ENCODE peak calls at places on chromosomes 2 and 18, in six cellular contexts. M is neural progenitor cell, F is GM23248, X is MM.1S, N is small intestine, Y is IMR-90. D is an unnamed sample. For H3K4me1 and H3K9me3, the result is how much of the 10 kb centered on the place peaks cover.

GRCh38 chr2:46275995-46276394 is 21.2 kb upstream of the EPAS1 start:
- DNase-seq in X (no peak), M (peak), Y (no peak), N (no peak), F (peak), D (no peak)

GRCh38 chr2:96865654-96866053 is 4.2 kb downstream of the SEMA4C start:
- DNase-seq in F (no peak), N (no peak), Y (no peak), X (no peak), M (no peak), D (no peak)

GRCh38 chr2:186868344-186868743 is 19.4 kb upstream of the ZSWIM2 start:
- DNase-seq in F (no peak), M (no peak), Y (no peak), N (no peak), X (no peak), D (no peak)

GRCh38 chr2:164993287-164994016 is 38.1 kb upstream of the SLC38A11 start:
- DNase-seq in M (no peak), F (no peak), Y (no peak), X (no peak), N (no peak), D (no peak)

GRCh38 chr2:170639635-170640034 is 75.5 kb upstream of the SP5 start:
- DNase-seq in N (no peak), M (no peak), Y (no peak), X (no peak), F (no peak), D (no peak)

GRCh38 chr2:201353116-201353515 is 4.0 kb downstream of the FLACC1 start:
- DNase-seq in M (no peak), F (no peak), X (no peak), N (no peak), Y (peak), D (no peak)

GRCh38 chr2:222058830-222059229 is 240.0 kb downstream of the PAX3 start:
- DNase-seq in F (no peak), N (no peak), M (no peak), Y (no peak), X (no peak), D (no peak)

GRCh38 chr2:191870744-191871143 is 23.9 kb upstream of the CAVIN2 start:
- DNase-seq in M (no peak), X (no peak), N (no peak), Y (no peak), F (no peak), D (no peak)

GRCh38 chr18:75167759-75168211 is 41.2 kb downstream of the PTGR3 start:
- DNase-seq in F (peak), X (no peak), N (no peak), M (no peak), Y (peak), D (no peak)

GRCh38 chr2:204795156-204795555 is 249.9 kb downstream of the PARD3B start:
- DNase-seq in X (no peak), F (peak), M (no peak), Y (peak), N (no peak), D (no peak)

GRCh38 chr2:67839668-67840067 is 223.1 kb downstream of the C1D start:
- DNase-seq in N (no peak), F (no peak), X (no peak), M (no peak), Y (peak), D (no peak)

GRCh38 chr18:21444465-21445023 is 156.0 kb downstream of the ESCO1 start:
- DNase-seq in N (peak), F (peak), Y (peak), M (peak), X (peak), D (no peak)

GRCh38 chr2:30684996-30685395 is 122.2 kb downstream of the CAPN13 start:
- DNase-seq in F (no peak), X (no peak), Y (no peak), M (no peak), N (no peak), D (no peak)

GRCh38 chr2:149466635-149467034 is 120.9 kb downstream of the MMADHC start:
- DNase-seq in X (no peak), F (peak), N (no peak), M (no peak), Y (peak), D (no peak)

GRCh38 chr2:63858291-63858690 is 16.6 kb downstream of the UGP2 start:
- DNase-seq in F (no peak), N (no peak), Y (no peak), M (no peak), X (no peak), D (no peak)

GRCh38 chr18:55416791-55417190 is 171.2 kb downstream of the TCF4 start:
- DNase-seq in N (no peak), M (no peak), Y (no peak), F (no peak), X (no peak), D (no peak)

GRCh38 chr2:234098675-234099195 is 48.2 kb downstream of the SPP2 start:
- DNase-seq in M (no peak), F (no peak), N (no peak), Y (no peak), X (no peak), D (no peak)

GRCh38 chr2:100185105-100185504 is 42.7 kb upstream of the AFF3 start:
- DNase-seq in X (no peak), M (no peak), N (no peak), Y (peak), F (peak), D (no peak)

GRCh38 chr2:235066895-235067294 is 115.1 kb downstream of the SH3BP4 start:
- DNase-seq in N (no peak), X (no peak), F (no peak), Y (no peak), M (peak), D (no peak)

GRCh38 chr2:207686812-207687211 is 24.6 kb upstream of the CCNYL1 start:
- DNase-seq in M (no peak), F (no peak), Y (no peak), X (no peak), N (no peak), D (no peak)

GRCh38 chr2:11411768-11412448 is 54.1 kb downstream of the E2F6 start:
- DNase-seq in F (peak), N (peak), X (peak), M (peak), Y (peak), D (no peak)

GRCh38 chr2:111202266-111203040 is 81.7 kb downstream of the BCL2L11 start:
- DNase-seq in X (no peak), Y (peak), M (no peak), N (no peak), F (peak), D (no peak)

GRCh38 chr18:23883277-23883790 is 131.2 kb upstream of the TTC39C start:
- DNase-seq in X (no peak), N (no peak), M (no peak), Y (peak), F (peak), D (no peak)

GRCh38 chr18:26908906-26909305 is 43.4 kb upstream of the AQP4 start:
- DNase-seq in Y (no peak), N (no peak), X (no peak), F (no peak), M (no peak), D (no peak)

GRCh38 chr2:177666408-177666807 is 273.8 kb downstream of the AGPS start:
- DNase-seq in Y (peak), F (peak), M (no peak), X (peak), N (no peak), D (no peak)

GRCh38 chr18:38025433-38026038 is 459.9 kb upstream of the CELF4 start:
- DNase-seq in M (peak), X (no peak), N (no peak), F (no peak), Y (no peak), D (no peak)

GRCh38 chr2:200469708-200470600 is 39.9 kb downstream of the KCTD18 start:
- DNase-seq in Y (no peak), F (no peak), M (peak), N (no peak), X (no peak), D (no peak)

GRCh38 chr2:178949584-178949983 is 100.4 kb downstream of the CCDC141 start:
- DNase-seq in N (no peak), F (no peak), M (no peak), Y (no peak), X (peak), D (no peak)

GRCh38 chr2:230932556-230933511 is 7.8 kb upstream of the GPR55 start:
- DNase-seq in X (no peak), N (no peak), M (no peak), F (peak), Y (peak), D (no peak)

GRCh38 chr18:25341861-25342260 is 10.1 kb downstream of the ZNF521 start:
- DNase-seq in Y (no peak), M (no peak), F (no peak), X (no peak), N (no peak), D (no peak)
- H3K4me1 ChIP-seq in Y (under half), M (under half), F (under half), X (under half), N (under half), D (under half)

GRCh38 chr18:8926464-8926863 is 176.0 kb upstream of the NDUFV2 start:
- DNase-seq in N (no peak), X (no peak), Y (no peak), M (no peak), F (no peak), D (no peak)
- H3K9me3 ChIP-seq in N (under half), X (under half), Y (under half), M (under half), F (under half), D (under half)

GRCh38 chr2:160419776-160420521 is 73.7 kb downstream of the RBMS1 start:
- DNase-seq in N (no peak), Y (peak), X (no peak), M (no peak), F (peak), D (no peak)

GRCh38 chr2:160425794-160426193 is 67.8 kb downstream of the RBMS1 start:
- DNase-seq in X (no peak), N (no peak), M (no peak), Y (no peak), F (peak), D (no peak)

GRCh38 chr2:160420711-160421110 is 72.9 kb downstream of the RBMS1 start:
- DNase-seq in Y (no peak), X (no peak), F (no peak), N (no peak), M (no peak), D (no peak)

GRCh38 chr2:160425394-160425793 is 68.2 kb downstream of the RBMS1 start:
- DNase-seq in Y (peak), F (peak), M (no peak), N (no peak), X (no peak), D (no peak)

DNA sequence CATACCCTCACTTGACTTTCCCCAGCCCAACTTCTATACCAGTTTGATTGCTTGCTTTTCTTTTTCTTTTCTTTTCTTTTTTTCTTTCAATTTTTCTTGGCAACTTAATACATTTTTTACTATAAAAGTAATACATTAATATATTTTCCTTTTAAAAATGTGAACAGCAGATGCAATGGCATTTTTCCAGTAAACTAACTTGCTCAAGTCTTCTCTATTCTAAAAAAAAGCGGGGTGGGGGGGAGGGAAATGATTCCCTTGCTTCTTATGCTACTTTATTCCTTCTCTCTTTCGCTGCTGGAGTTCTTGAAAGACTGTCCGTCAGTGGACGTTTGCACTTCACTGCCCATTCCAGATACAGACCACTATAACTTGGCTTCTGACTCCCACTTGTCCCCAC is 70.5 kb downstream of the RBMS1 start:
- DNase-seq in M (no peak), F (no peak), Y (no peak), N (no peak), X (no peak), D (no peak)
- H3K4me1 ChIP-seq in M (under half), F (half or more), Y (under half), N (under half), X (under half), D (half or more)

GRCh38 chr18:76751538-76751890 is 70.8 kb upstream of the ZNF236 start:
- DNase-seq in X (no peak), F (no peak), N (no peak), M (no peak), Y (no peak), D (no peak)

GRCh38 chr18:76747676-76748075 is 74.7 kb upstream of the ZNF236 start:
- DNase-seq in Y (no peak), F (no peak), X (no peak), M (no peak), N (no peak), D (no peak)

GRCh38 chr18:76750886-76751537 is 71.3 kb upstream of the ZNF236 start:
- DNase-seq in F (no peak), N (no peak), M (no peak), Y (no peak), X (no peak), D (no peak)

GRCh38 chr18:76752400-76752799 is 70.0 kb upstream of the ZNF236 start:
- DNase-seq in N (no peak), X (no peak), M (no peak), Y (no peak), F (no peak), D (no peak)

DNA sequence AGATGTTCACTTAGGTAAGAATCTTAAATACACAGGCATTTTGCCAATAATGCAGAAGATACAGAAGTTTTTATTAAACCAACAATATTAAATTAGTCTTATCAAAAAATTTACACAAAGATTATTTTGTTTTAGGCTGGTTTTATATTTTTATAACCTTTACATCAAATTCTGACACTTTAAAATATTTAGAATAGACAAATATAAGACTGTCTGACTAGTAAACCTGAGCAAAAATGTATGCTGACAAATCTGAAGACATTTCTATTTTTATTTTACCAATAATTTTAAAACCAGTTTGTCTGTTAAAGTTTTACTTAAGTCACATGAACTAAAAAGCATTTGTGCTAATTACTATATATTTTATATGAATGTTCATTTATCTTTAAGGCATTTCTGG is 72.1 kb upstream of the ZNF236 start:
- DNase-seq in F (no peak), X (no peak), Y (no peak), M (no peak), N (no peak), D (no peak)
- H3K9me3 ChIP-seq in F (under half), X (under half), Y (under half), M (under half), N (under half), D (under half)

DNA sequence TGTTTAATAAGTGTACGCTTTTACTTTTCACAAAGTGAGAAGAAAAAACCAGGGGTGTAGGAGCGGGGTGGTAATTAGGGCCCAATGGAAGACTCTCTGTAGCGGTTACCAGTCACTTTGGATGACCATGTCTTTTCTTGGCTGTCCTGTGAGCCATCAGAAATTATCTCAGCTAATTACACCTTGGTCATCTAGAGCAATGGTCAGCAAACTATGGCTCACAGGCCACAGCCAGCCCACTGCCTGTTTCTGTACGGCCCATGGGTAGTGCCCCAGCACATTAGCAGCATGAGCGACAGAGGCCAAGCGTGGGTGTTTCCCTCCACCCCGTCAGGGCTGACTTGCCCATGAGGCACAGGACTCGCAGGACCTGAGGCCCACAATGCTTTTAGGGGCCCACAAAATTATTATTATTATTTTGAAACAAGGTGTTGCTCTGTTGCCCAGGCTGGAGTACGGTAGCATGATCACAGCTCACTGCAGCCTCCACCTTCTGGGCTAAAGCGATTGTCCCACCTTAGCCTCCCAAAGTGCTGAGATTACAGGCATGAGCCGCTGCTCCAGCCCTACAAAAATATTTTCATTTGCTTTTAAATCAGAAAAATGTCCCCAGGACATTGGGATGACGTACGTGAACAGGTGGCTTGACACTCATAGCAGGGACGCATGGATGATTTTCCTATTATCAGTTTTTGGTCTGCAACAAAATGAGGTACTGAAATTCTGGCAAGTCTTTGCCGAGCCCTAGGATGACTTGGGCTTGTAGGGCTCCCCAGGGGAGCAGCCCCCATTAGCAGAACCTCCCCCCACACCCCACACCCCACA is 29.4 kb upstream of the CEP68 start:
- DNase-seq in X (no peak), N (no peak), M (no peak), F (no peak), Y (no peak), D (no peak)
- H3K4me1 ChIP-seq in X (under half), N (under half), M (under half), F (under half), Y (under half), D (under half)

DNA sequence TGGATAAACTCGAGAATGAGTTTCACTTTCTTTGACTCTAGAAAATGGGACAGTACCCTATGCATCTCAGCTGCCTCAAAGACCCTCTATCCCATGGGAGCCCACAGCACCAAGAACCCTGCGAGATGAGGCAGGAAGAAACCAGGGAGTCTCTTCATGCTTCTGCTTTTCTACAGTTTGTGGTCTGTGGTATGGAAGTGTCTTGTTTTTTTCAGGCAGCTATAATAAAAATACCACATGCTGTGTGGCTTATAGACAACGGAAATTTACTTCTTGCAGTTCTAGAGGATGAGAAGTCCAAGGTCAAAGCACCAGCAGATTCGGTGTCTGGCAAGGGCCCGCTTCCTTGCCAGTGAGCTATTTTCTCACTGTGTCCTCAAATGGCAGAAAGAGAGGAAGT is 257.9 kb downstream of the SUCLG1 start:
- DNase-seq in Y (no peak), F (no peak), X (peak), M (no peak), N (no peak), D (no peak)
- H3K9me3 ChIP-seq in Y (under half), F (under half), X (under half), M (under half), N (under half), D (under half)

DNA sequence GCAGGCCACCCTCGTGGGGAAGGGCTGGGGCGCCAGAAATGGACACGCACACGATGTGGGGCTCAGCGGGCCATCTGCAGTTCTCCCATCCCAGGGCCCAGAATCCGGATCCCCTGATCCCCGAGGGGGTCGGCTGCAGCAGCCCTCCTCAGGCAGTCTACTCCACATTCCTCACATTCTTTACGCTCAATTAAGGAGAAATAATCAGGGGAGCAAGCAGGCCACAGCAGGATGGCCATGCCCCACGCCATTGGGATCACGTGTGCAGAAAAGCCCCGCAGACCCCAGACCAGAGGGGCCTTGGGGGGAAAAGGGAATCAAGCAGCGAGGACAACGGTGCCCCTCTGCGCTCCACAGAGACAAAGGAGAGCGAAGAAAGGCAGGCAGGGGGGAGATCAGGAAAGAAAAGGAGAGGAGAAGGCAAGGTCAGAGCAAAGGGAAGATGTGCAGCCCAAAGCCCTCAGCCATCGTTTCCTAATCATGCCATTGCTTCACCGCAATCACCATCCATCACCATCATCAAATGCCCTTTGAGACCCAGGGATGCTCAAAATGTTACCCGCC is 17.5 kb upstream of the PKDCC start:
- DNase-seq in Y (no peak), F (no peak), M (peak), X (no peak), N (no peak), D (no peak)
- H3K4me1 ChIP-seq in Y (under half), F (under half), M (under half), X (half or more), N (under half), D (under half)